ENCODE peak calls at places on chromosomes 13 and 19, in nine cellular contexts. One of them, this sample, is unnamed.

GRCh38 chr13:39253774-39254173 is 215.5 kb downstream of the NHLRC3 start:
- DNase-seq in heart right ventricle: no peak
- DNase-seq in T-helper 2 cell treated with Interferon-gamma antibody and Interleukin-4, amounts not matched to agents 5 μg/mL and 100 μg/mL, for 36 hours: no peak
- DNase-seq in activated CD4-positive, alpha-beta T cell treated with anti-CD3 and anti-CD28 coated beads, Interleukin-2, amount 50 U/mL, for 4 hours: no peak
- DNase-seq in lung microvascular endothelial cell: no peak
- DNase-seq in effector memory CD8-positive, alpha-beta T cell: no peak
- DNase-seq in HTR-8/SVneo: no peak
- DNase-seq in NCI-H1105 treated with DMSO at 0.1 percent for 48 hours: no peak
- DNase-seq in NB4: no peak
- DNase-seq in this sample: no peak

GRCh38 chr13:99656843-99657506 is 155.7 kb downstream of the TM9SF2 start:
- DNase-seq in activated CD4-positive, alpha-beta T cell treated with anti-CD3 and anti-CD28 coated beads, Interleukin-2, amount 50 U/mL, for 4 hours: no peak
- DNase-seq in effector memory CD8-positive, alpha-beta T cell: no peak
- DNase-seq in NB4: no peak
- DNase-seq in heart right ventricle: no peak
- DNase-seq in NCI-H1105 treated with DMSO at 0.1 percent for 48 hours: no peak
- DNase-seq in T-helper 2 cell treated with Interferon-gamma antibody and Interleukin-4, amounts not matched to agents 5 μg/mL and 100 μg/mL, for 36 hours: peak
- DNase-seq in HTR-8/SVneo: no peak
- DNase-seq in lung microvascular endothelial cell: no peak
- DNase-seq in this sample: no peak

GRCh38 chr13:46893820-46894533 is 2.9 kb downstream of the HTR2A start:
- DNase-seq in lung microvascular endothelial cell: peak
- DNase-seq in heart right ventricle: peak
- DNase-seq in activated CD4-positive, alpha-beta T cell treated with anti-CD3 and anti-CD28 coated beads, Interleukin-2, amount 50 U/mL, for 4 hours: peak
- DNase-seq in T-helper 2 cell treated with Interferon-gamma antibody and Interleukin-4, amounts not matched to agents 5 μg/mL and 100 μg/mL, for 36 hours: peak
- DNase-seq in NCI-H1105 treated with DMSO at 0.1 percent for 48 hours: peak
- DNase-seq in effector memory CD8-positive, alpha-beta T cell: peak
- DNase-seq in HTR-8/SVneo: peak
- DNase-seq in NB4: peak
- DNase-seq in this sample: peak

GRCh38 chr13:51928231-51928630 is 66.5 kb downstream of the CCDC70 start:
- DNase-seq in NB4: no peak
- DNase-seq in activated CD4-positive, alpha-beta T cell treated with anti-CD3 and anti-CD28 coated beads, Interleukin-2, amount 50 U/mL, for 4 hours: no peak
- DNase-seq in NCI-H1105 treated with DMSO at 0.1 percent for 48 hours: no peak
- DNase-seq in T-helper 2 cell treated with Interferon-gamma antibody and Interleukin-4, amounts not matched to agents 5 μg/mL and 100 μg/mL, for 36 hours: no peak
- DNase-seq in effector memory CD8-positive, alpha-beta T cell: no peak
- DNase-seq in lung microvascular endothelial cell: peak
- DNase-seq in HTR-8/SVneo: no peak
- DNase-seq in heart right ventricle: no peak
- DNase-seq in this sample: peak

GRCh38 chr13:44974056-44974798 is 15.0 kb downstream of the NUFIP1 start:
- DNase-seq in T-helper 2 cell treated with Interferon-gamma antibody and Interleukin-4, amounts not matched to agents 5 μg/mL and 100 μg/mL, for 36 hours: no peak
- DNase-seq in NB4: peak
- DNase-seq in NCI-H1105 treated with DMSO at 0.1 percent for 48 hours: no peak
- DNase-seq in effector memory CD8-positive, alpha-beta T cell: no peak
- DNase-seq in activated CD4-positive, alpha-beta T cell treated with anti-CD3 and anti-CD28 coated beads, Interleukin-2, amount 50 U/mL, for 4 hours: no peak
- DNase-seq in heart right ventricle: no peak
- DNase-seq in HTR-8/SVneo: no peak
- DNase-seq in lung microvascular endothelial cell: peak
- DNase-seq in this sample: peak

GRCh38 chr13:77300176-77301141 is 26.4 kb downstream of the MYCBP2 start:
- DNase-seq in HTR-8/SVneo: no peak
- DNase-seq in effector memory CD8-positive, alpha-beta T cell: no peak
- DNase-seq in heart right ventricle: no peak
- DNase-seq in NCI-H1105 treated with DMSO at 0.1 percent for 48 hours: no peak
- DNase-seq in NB4: peak
- DNase-seq in activated CD4-positive, alpha-beta T cell treated with anti-CD3 and anti-CD28 coated beads, Interleukin-2, amount 50 U/mL, for 4 hours: no peak
- DNase-seq in lung microvascular endothelial cell: peak
- DNase-seq in T-helper 2 cell treated with Interferon-gamma antibody and Interleukin-4, amounts not matched to agents 5 μg/mL and 100 μg/mL, for 36 hours: no peak
- DNase-seq in this sample: peak

GRCh38 chr19:45323671-45324081 is 1.0 kb upstream of the CKM start:
- DNase-seq in lung microvascular endothelial cell: no peak
- DNase-seq in NB4: no peak
- DNase-seq in heart right ventricle: peak
- DNase-seq in HTR-8/SVneo: no peak
- DNase-seq in effector memory CD8-positive, alpha-beta T cell: no peak
- DNase-seq in activated CD4-positive, alpha-beta T cell treated with anti-CD3 and anti-CD28 coated beads, Interleukin-2, amount 50 U/mL, for 4 hours: no peak
- DNase-seq in NCI-H1105 treated with DMSO at 0.1 percent for 48 hours: no peak
- DNase-seq in T-helper 2 cell treated with Interferon-gamma antibody and Interleukin-4, amounts not matched to agents 5 μg/mL and 100 μg/mL, for 36 hours: no peak
- DNase-seq in this sample: peak

GRCh38 chr19:16876904-16877361 is 11.9 kb upstream of the F2RL3 start:
- DNase-seq in NCI-H1105 treated with DMSO at 0.1 percent for 48 hours: no peak
- DNase-seq in activated CD4-positive, alpha-beta T cell treated with anti-CD3 and anti-CD28 coated beads, Interleukin-2, amount 50 U/mL, for 4 hours: no peak
- DNase-seq in T-helper 2 cell treated with Interferon-gamma antibody and Interleukin-4, amounts not matched to agents 5 μg/mL and 100 μg/mL, for 36 hours: no peak
- DNase-seq in heart right ventricle: no peak
- DNase-seq in lung microvascular endothelial cell: peak
- DNase-seq in NB4: peak
- DNase-seq in HTR-8/SVneo: no peak
- DNase-seq in effector memory CD8-positive, alpha-beta T cell: no peak
- DNase-seq in this sample: peak

GRCh38 chr13:44274838-44275237 is 98.8 kb upstream of the SERP2 start:
- DNase-seq in heart right ventricle: no peak
- DNase-seq in activated CD4-positive, alpha-beta T cell treated with anti-CD3 and anti-CD28 coated beads, Interleukin-2, amount 50 U/mL, for 4 hours: no peak
- DNase-seq in effector memory CD8-positive, alpha-beta T cell: peak
- DNase-seq in HTR-8/SVneo: no peak
- DNase-seq in NCI-H1105 treated with DMSO at 0.1 percent for 48 hours: no peak
- DNase-seq in T-helper 2 cell treated with Interferon-gamma antibody and Interleukin-4, amounts not matched to agents 5 μg/mL and 100 μg/mL, for 36 hours: no peak
- DNase-seq in NB4: no peak
- DNase-seq in lung microvascular endothelial cell: peak
- DNase-seq in this sample: peak